ENCODE peak calls at places on chromosomes 3 and 15, in six cellular contexts. One of them, this sample, is unnamed.

GRCh38 chr3:9916734-9917680 is at the start of gene IL17RC:
- DNase-seq in trophoblast cell: peak
- DNase-seq in brain microvascular endothelial cell: peak
- DNase-seq in stimulated activated naive CD8-positive, alpha-beta T cell treated with anti-CD3 and anti-CD28 coated beads, Interleukin-15, Interleukin-2, amounts not matched to agents 100 U/mL and 50 U/mL, for 24 hours: peak
- DNase-seq in T-helper 1 cell: no peak
- DNase-seq in T-helper 17 cell: no peak
- DNase-seq in this sample: no peak

GRCh38 chr15:59999558-60000112 is 4.5 kb upstream of the FOXB1 start:
- DNase-seq in trophoblast cell: no peak
- DNase-seq in brain microvascular endothelial cell: no peak
- DNase-seq in stimulated activated naive CD8-positive, alpha-beta T cell treated with anti-CD3 and anti-CD28 coated beads, Interleukin-15, Interleukin-2, amounts not matched to agents 100 U/mL and 50 U/mL, for 24 hours: no peak
- DNase-seq in T-helper 1 cell: no peak
- DNase-seq in T-helper 17 cell: no peak
- DNase-seq in this sample: no peak

GRCh38 chr15:32818758-32819405 is 101.1 kb downstream of the GREM1 start:
- DNase-seq in trophoblast cell: no peak
- DNase-seq in brain microvascular endothelial cell: no peak
- DNase-seq in stimulated activated naive CD8-positive, alpha-beta T cell treated with anti-CD3 and anti-CD28 coated beads, Interleukin-15, Interleukin-2, amounts not matched to agents 100 U/mL and 50 U/mL, for 24 hours: no peak
- DNase-seq in T-helper 1 cell: no peak
- DNase-seq in T-helper 17 cell: no peak
- DNase-seq in this sample: no peak

GRCh38 chr3:182921665-182922355 is 58.5 kb downstream of the DCUN1D1 start:
- DNase-seq in trophoblast cell: peak
- DNase-seq in brain microvascular endothelial cell: no peak
- DNase-seq in stimulated activated naive CD8-positive, alpha-beta T cell treated with anti-CD3 and anti-CD28 coated beads, Interleukin-15, Interleukin-2, amounts not matched to agents 100 U/mL and 50 U/mL, for 24 hours: no peak
- DNase-seq in T-helper 1 cell: no peak
- DNase-seq in T-helper 17 cell: no peak
- DNase-seq in this sample: no peak

GRCh38 chr3:72186485-72186864 is 401.5 kb upstream of the PROK2 start:
- DNase-seq in trophoblast cell: no peak
- DNase-seq in brain microvascular endothelial cell: peak
- DNase-seq in stimulated activated naive CD8-positive, alpha-beta T cell treated with anti-CD3 and anti-CD28 coated beads, Interleukin-15, Interleukin-2, amounts not matched to agents 100 U/mL and 50 U/mL, for 24 hours: no peak
- DNase-seq in T-helper 1 cell: no peak
- DNase-seq in T-helper 17 cell: no peak
- DNase-seq in this sample: no peak

GRCh38 chr15:41798607-41799487 is 24.6 kb downstream of the MAPKBP1 start:
- DNase-seq in trophoblast cell: peak
- DNase-seq in brain microvascular endothelial cell: no peak
- DNase-seq in stimulated activated naive CD8-positive, alpha-beta T cell treated with anti-CD3 and anti-CD28 coated beads, Interleukin-15, Interleukin-2, amounts not matched to agents 100 U/mL and 50 U/mL, for 24 hours: peak
- DNase-seq in T-helper 1 cell: no peak
- DNase-seq in T-helper 17 cell: no peak
- DNase-seq in this sample: no peak

GRCh38 chr3:142489572-142490323 is 41.9 kb upstream of the XRN1 start:
- DNase-seq in trophoblast cell: no peak
- DNase-seq in brain microvascular endothelial cell: no peak
- DNase-seq in stimulated activated naive CD8-positive, alpha-beta T cell treated with anti-CD3 and anti-CD28 coated beads, Interleukin-15, Interleukin-2, amounts not matched to agents 100 U/mL and 50 U/mL, for 24 hours: no peak
- DNase-seq in T-helper 1 cell: no peak
- DNase-seq in T-helper 17 cell: no peak
- DNase-seq in this sample: no peak

GRCh38 chr3:119433613-119434325 is 29.6 kb downstream of the TMEM39A start:
- DNase-seq in trophoblast cell: peak
- DNase-seq in brain microvascular endothelial cell: no peak
- DNase-seq in stimulated activated naive CD8-positive, alpha-beta T cell treated with anti-CD3 and anti-CD28 coated beads, Interleukin-15, Interleukin-2, amounts not matched to agents 100 U/mL and 50 U/mL, for 24 hours: no peak
- DNase-seq in T-helper 1 cell: no peak
- DNase-seq in T-helper 17 cell: no peak
- DNase-seq in this sample: no peak

GRCh38 chr15:98666441-98666840 is 18.1 kb downstream of the IGF1R start:
- DNase-seq in trophoblast cell: no peak
- DNase-seq in brain microvascular endothelial cell: no peak
- DNase-seq in stimulated activated naive CD8-positive, alpha-beta T cell treated with anti-CD3 and anti-CD28 coated beads, Interleukin-15, Interleukin-2, amounts not matched to agents 100 U/mL and 50 U/mL, for 24 hours: no peak
- DNase-seq in T-helper 1 cell: no peak
- DNase-seq in T-helper 17 cell: no peak
- DNase-seq in this sample: no peak

GRCh38 chr3:46466273-46466672 is 1.6 kb upstream of the LTF start:
- DNase-seq in trophoblast cell: no peak
- DNase-seq in brain microvascular endothelial cell: no peak
- DNase-seq in stimulated activated naive CD8-positive, alpha-beta T cell treated with anti-CD3 and anti-CD28 coated beads, Interleukin-15, Interleukin-2, amounts not matched to agents 100 U/mL and 50 U/mL, for 24 hours: no peak
- DNase-seq in T-helper 1 cell: no peak
- DNase-seq in T-helper 17 cell: no peak
- DNase-seq in this sample: no peak

GRCh38 chr3:171309906-171310359 is 150.3 kb downstream of the TNIK start:
- DNase-seq in trophoblast cell: peak
- DNase-seq in brain microvascular endothelial cell: peak
- DNase-seq in stimulated activated naive CD8-positive, alpha-beta T cell treated with anti-CD3 and anti-CD28 coated beads, Interleukin-15, Interleukin-2, amounts not matched to agents 100 U/mL and 50 U/mL, for 24 hours: no peak
- DNase-seq in T-helper 1 cell: no peak
- DNase-seq in T-helper 17 cell: no peak
- DNase-seq in this sample: no peak

GRCh38 chr3:38173834-38174418 is 8.6 kb downstream of the OXSR1 start:
- DNase-seq in trophoblast cell: no peak
- DNase-seq in brain microvascular endothelial cell: no peak
- DNase-seq in stimulated activated naive CD8-positive, alpha-beta T cell treated with anti-CD3 and anti-CD28 coated beads, Interleukin-15, Interleukin-2, amounts not matched to agents 100 U/mL and 50 U/mL, for 24 hours: no peak
- DNase-seq in T-helper 1 cell: no peak
- DNase-seq in T-helper 17 cell: no peak
- DNase-seq in this sample: no peak

GRCh38 chr3:25895443-25895842 is 105.6 kb downstream of the OXSM start:
- DNase-seq in trophoblast cell: peak
- DNase-seq in brain microvascular endothelial cell: peak
- DNase-seq in stimulated activated naive CD8-positive, alpha-beta T cell treated with anti-CD3 and anti-CD28 coated beads, Interleukin-15, Interleukin-2, amounts not matched to agents 100 U/mL and 50 U/mL, for 24 hours: no peak
- DNase-seq in T-helper 1 cell: no peak
- DNase-seq in T-helper 17 cell: no peak
- DNase-seq in this sample: no peak

GRCh38 chr3:98734737-98735136 is 28.4 kb upstream of the ST3GAL6 start:
- DNase-seq in trophoblast cell: peak
- DNase-seq in brain microvascular endothelial cell: peak
- DNase-seq in stimulated activated naive CD8-positive, alpha-beta T cell treated with anti-CD3 and anti-CD28 coated beads, Interleukin-15, Interleukin-2, amounts not matched to agents 100 U/mL and 50 U/mL, for 24 hours: no peak
- DNase-seq in T-helper 1 cell: no peak
- DNase-seq in T-helper 17 cell: no peak
- DNase-seq in this sample: no peak

GRCh38 chr15:65603134-65603533 is 7.8 kb downstream of the INTS14 start:
- DNase-seq in trophoblast cell: no peak
- DNase-seq in brain microvascular endothelial cell: no peak
- DNase-seq in stimulated activated naive CD8-positive, alpha-beta T cell treated with anti-CD3 and anti-CD28 coated beads, Interleukin-15, Interleukin-2, amounts not matched to agents 100 U/mL and 50 U/mL, for 24 hours: no peak
- DNase-seq in T-helper 1 cell: no peak
- DNase-seq in T-helper 17 cell: no peak
- DNase-seq in this sample: no peak

GRCh38 chr3:162441716-162442115 is 945.1 kb downstream of the OTOL1 start:
- DNase-seq in trophoblast cell: no peak
- DNase-seq in brain microvascular endothelial cell: no peak
- DNase-seq in stimulated activated naive CD8-positive, alpha-beta T cell treated with anti-CD3 and anti-CD28 coated beads, Interleukin-15, Interleukin-2, amounts not matched to agents 100 U/mL and 50 U/mL, for 24 hours: no peak
- DNase-seq in T-helper 1 cell: no peak
- DNase-seq in T-helper 17 cell: no peak
- DNase-seq in this sample: no peak

GRCh38 chr3:97949110-97949485 is 23.1 kb downstream of the RIOX2 start:
- DNase-seq in trophoblast cell: no peak
- DNase-seq in brain microvascular endothelial cell: no peak
- DNase-seq in stimulated activated naive CD8-positive, alpha-beta T cell treated with anti-CD3 and anti-CD28 coated beads, Interleukin-15, Interleukin-2, amounts not matched to agents 100 U/mL and 50 U/mL, for 24 hours: no peak
- DNase-seq in T-helper 1 cell: no peak
- DNase-seq in T-helper 17 cell: no peak
- DNase-seq in this sample: no peak

GRCh38 chr3:120062474-120062873 is 31.8 kb downstream of the GSK3B start:
- DNase-seq in trophoblast cell: no peak
- DNase-seq in brain microvascular endothelial cell: no peak
- DNase-seq in stimulated activated naive CD8-positive, alpha-beta T cell treated with anti-CD3 and anti-CD28 coated beads, Interleukin-15, Interleukin-2, amounts not matched to agents 100 U/mL and 50 U/mL, for 24 hours: no peak
- DNase-seq in T-helper 1 cell: no peak
- DNase-seq in T-helper 17 cell: no peak
- DNase-seq in this sample: no peak